ENCODE peak calls at places on chromosomes 11 and 22, in nine cellular contexts. Y, F, B, W, J, K, E, H and X are unnamed samples.

GRCh38 chr11:41301023-41301422 is 158.4 kb downstream of the LRRC4C start:
- DNase-seq in K (peak; percentile 47), W (no peak), B (no peak), F (no peak), J (peak; percentile 36), H (no peak), E (no peak), Y (no peak), X (peak; percentile 57)

GRCh38 chr22:20761536-20761935 is 12.4 kb upstream of the SERPIND1 start:
- DNase-seq in W (no peak), E (no peak), Y (no peak), F (no peak), H (no peak), B (no peak), K (no peak), J (no peak), X (no peak)

GRCh38 chr22:20658433-20659222 is 115.3 kb upstream of the SERPIND1 start:
- DNase-seq in B (no peak), H (no peak), F (no peak), Y (no peak), W (no peak), J (no peak), K (no peak), E (no peak), X (no peak)

GRCh38 chr11:17563961-17564686 is 17.1 kb downstream of the OTOG start:
- DNase-seq in K (no peak), F (no peak), H (peak; percentile 48), Y (no peak), B (no peak), J (no peak), W (no peak), E (no peak), X (no peak)

GRCh38 chr11:58900479-58901420 is 38.5 kb upstream of the GLYATL1 start:
- DNase-seq in F (peak; percentile 85), J (peak; percentile 84), B (peak; percentile 76), Y (peak; percentile 80), H (no peak), K (peak; percentile 92), W (peak; percentile 66), E (peak; percentile 15), X (peak; percentile 66)

GRCh38 chr11:116376547-116376946 is 396.2 kb downstream of the BUD13 start:
- DNase-seq in Y (no peak), B (no peak), E (no peak), F (peak; percentile 84), H (no peak), W (no peak), K (no peak), J (no peak), X (no peak)

GRCh38 chr11:20162824-20163777 is 2.8 kb upstream of the DBX1 start:
- DNase-seq in J (peak; percentile 24), E (no peak), F (peak; percentile 75), B (peak; percentile 29), Y (peak; percentile 36), K (peak; percentile 23), W (no peak), H (no peak), X (no peak)

GRCh38 chr11:57487021-57487778 is 26.9 kb downstream of the RTN4RL2 start:
- DNase-seq in F (no peak), W (no peak), H (no peak), Y (no peak), J (no peak), K (no peak), E (no peak), B (no peak), X (no peak)

GRCh38 chr11:46733234-46733633 is 14.2 kb downstream of the F2 start:
- DNase-seq in Y (no peak), J (no peak), B (no peak), E (no peak), K (no peak), W (no peak), H (no peak), F (no peak), X (no peak)

GRCh38 chr11:46728659-46729040 is 9.6 kb downstream of the F2 start:
- DNase-seq in F (no peak), W (no peak), B (no peak), Y (no peak), J (no peak), H (no peak), K (no peak), E (no peak), X (no peak)

GRCh38 chr11:46727952-46728658 is 9.1 kb downstream of the F2 start:
- DNase-seq in K (no peak), F (no peak), H (no peak), E (no peak), J (no peak), W (no peak), B (no peak), Y (no peak), X (no peak)

GRCh38 chr11:46729110-46730027 is 10.4 kb downstream of the F2 start:
- DNase-seq in K (no peak), J (peak; percentile 10), E (no peak), W (no peak), H (no peak), F (no peak), Y (peak; percentile 6), B (no peak), X (no peak)

DNA sequence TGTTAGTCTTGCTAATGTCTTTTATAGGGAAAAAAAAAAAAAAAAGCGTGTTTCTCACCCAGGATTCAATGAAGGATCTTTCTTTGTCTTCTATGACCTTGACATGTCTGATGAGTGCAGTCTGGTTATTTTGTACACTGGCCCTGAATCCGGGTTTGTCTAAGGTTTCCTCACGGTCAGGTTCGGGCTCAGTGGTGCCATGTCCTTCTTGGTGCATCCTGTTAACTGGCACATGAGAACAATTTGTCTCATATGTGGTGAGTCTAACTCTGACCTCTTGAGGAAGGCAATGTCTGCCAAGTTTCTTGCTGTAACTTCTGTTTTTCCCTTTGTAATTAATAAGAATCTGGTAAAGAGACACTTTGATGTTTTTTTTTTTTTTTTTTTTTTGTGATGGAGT is 12.5 kb downstream of the F2 start:
- DNase-seq in H (no peak), J (no peak), B (no peak), Y (no peak), W (no peak), K (no peak), E (no peak), F (no peak), X (no peak)
- H3K4me3 ChIP-seq in H (no peak overlapping the region), J (no peak overlapping the region), B (no peak overlapping the region), Y (no peak overlapping the region), W (no peak overlapping the region), K (no peak overlapping the region), E (no peak overlapping the region), F (no peak overlapping the region), X (no peak overlapping the region)

GRCh38 chr11:6607190-6607635 is 3.6 kb downstream of the ILK start:
- DNase-seq in F (no peak), B (no peak), W (no peak), H (no peak), K (no peak), E (no peak), J (no peak), Y (no peak), X (peak; percentile 15)

GRCh38 chr11:6603287-6604080 is at the start of the genes ILK and RRP8:
- DNase-seq in W (peak; percentile 95), Y (peak; percentile 86), J (peak; percentile 92), F (peak; percentile 96), K (peak; percentile 92), B (peak; percentile 93), E (peak; percentile 89), H (peak; percentile 95), X (peak; percentile 66)

GRCh38 chr11:6602096-6602940 is 1.1 kb downstream of the RRP8 start:
- DNase-seq in W (no peak), E (peak; percentile 6), F (no peak), J (no peak), Y (no peak), B (no peak), H (no peak), K (no peak), X (no peak)

GRCh38 chr11:6606471-6607189 is 3.1 kb downstream of the ILK start:
- DNase-seq in W (peak; percentile 89), E (peak; percentile 66), Y (peak; percentile 92), K (peak; percentile 92), H (peak; percentile 94), F (peak; percentile 96), J (peak; percentile 95), B (peak; percentile 94), X (peak; percentile 84)

GRCh38 chr11:6604081-6604626 is 580 bp downstream of the ILK start:
- DNase-seq in H (no peak), E (peak; percentile 65), B (peak; percentile 78), Y (peak; percentile 65), K (peak; percentile 71), W (peak; percentile 75), F (peak; percentile 82), J (peak; percentile 75), X (peak; percentile 37)
- TF ChIP-seq CTCF in H (no peak), E (peak; percentile 37), B (peak; percentile 33), Y (peak; percentile 16), K (peak; percentile 30), W (peak; percentile 24), F (peak; percentile 25), J (peak; percentile 21), X (peak; percentile 25)

GRCh38 chr11:75347781-75348613 is 3.5 kb downstream of the ARRB1 start:
- DNase-seq in W (no peak), Y (peak; percentile 98), B (peak; percentile 91), H (no peak), E (no peak), K (peak; percentile 83), J (peak; percentile 89), F (peak; percentile 52), X (no peak)

GRCh38 chr11:75351541-75352416 is at the start of gene ARRB1:
- DNase-seq in F (peak; percentile 77), W (peak; percentile 49), Y (no peak), J (peak; percentile 56), H (no peak), K (no peak), B (peak; percentile 75), E (peak; percentile 55), X (no peak)

GRCh38 chr11:75350743-75351540 is 519 bp downstream of the ARRB1 start:
- DNase-seq in J (no peak), K (no peak), Y (peak; percentile 48), F (no peak), H (no peak), B (no peak), W (no peak), E (peak; percentile 38), X (no peak)

GRCh38 chr11:75349540-75350116 is 1.8 kb downstream of the ARRB1 start:
- DNase-seq in F (no peak), W (no peak), J (no peak), E (no peak), K (no peak), H (no peak), Y (no peak), B (no peak), X (no peak)

DNA sequence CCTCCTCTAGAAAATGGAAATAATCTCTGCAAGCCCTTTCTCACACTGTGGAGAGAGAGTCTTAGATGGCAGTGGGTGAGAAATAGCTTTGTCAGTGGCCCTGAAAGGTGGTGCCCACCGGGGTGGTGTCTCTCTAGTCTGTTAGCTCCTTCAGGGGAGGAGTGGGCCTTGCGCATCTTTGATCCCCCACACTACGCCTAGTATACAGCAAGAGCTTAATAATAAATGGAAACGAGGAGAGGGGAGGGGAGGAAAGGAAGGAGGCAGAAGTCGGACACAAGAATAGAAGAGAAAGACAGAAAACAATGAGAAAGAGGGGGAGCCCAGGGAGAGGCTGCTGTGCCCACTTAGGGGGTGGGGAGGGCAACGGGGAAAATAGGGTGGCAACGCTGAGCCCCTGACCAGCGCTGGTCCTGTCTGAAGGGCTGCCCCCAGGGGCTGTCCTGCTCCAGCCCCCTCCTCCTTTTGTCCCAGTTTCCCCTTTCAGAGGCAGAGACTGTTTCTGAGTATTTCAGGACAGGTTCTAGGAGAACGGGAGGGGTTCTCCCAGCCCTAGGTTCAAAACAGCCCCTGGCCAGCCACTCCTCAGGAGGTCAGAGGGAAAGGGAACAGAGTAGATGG is 1.2 kb downstream of the ARRB1 start:
- DNase-seq in E (no peak), J (no peak), F (no peak), B (no peak), Y (no peak), K (no peak), H (no peak), W (no peak), X (no peak)
- H3K4me3 ChIP-seq in E (peak overlapping the region; percentile 95), J (peak overlapping the region; percentile 62), F (peak overlapping the region; percentile 52), B (peak overlapping the region; percentile 61), Y (peak overlapping the region; percentile 59), K (no peak overlapping the region), H (peak overlapping the region; percentile 60), W (no peak overlapping the region), X (no peak overlapping the region)

GRCh38 chr22:48778308-48779195 is 1049.1 kb downstream of the BRD1 start:
- DNase-seq in Y (no peak), W (no peak), B (no peak), H (no peak), E (peak; percentile 3), K (no peak), J (no peak), F (no peak), X (no peak)
- TF ChIP-seq CTCF in Y (no peak), W (no peak), B (no peak), H (no peak), E (no peak), K (no peak), J (no peak), F (no peak), X (no peak)